ENCODE peak calls at places on chromosomes 13 and 19, in nine cellular contexts. One of them, this sample, is unnamed.

GRCh38 chr19:29487432-29487831 is 38.4 kb upstream of the VSTM2B start:
- DNase-seq in CD8-positive, alpha-beta memory T cell: no peak
- DNase-seq in thoracic aorta: no peak
- DNase-seq in transverse colon: no peak
- DNase-seq in hepatocyte: no peak
- DNase-seq in neural progenitor cell: no peak
- DNase-seq in ovary: no peak
- DNase-seq in tibial artery: no peak
- DNase-seq in thyroid gland: no peak
- DNase-seq in this sample: no peak

GRCh38 chr13:73601708-73602107 is 532.5 kb downstream of the KLF12 start:
- DNase-seq in neural progenitor cell: no peak
- DNase-seq in tibial artery: no peak
- DNase-seq in ovary: no peak
- DNase-seq in thyroid gland: no peak
- DNase-seq in thoracic aorta: no peak
- DNase-seq in transverse colon: no peak
- DNase-seq in CD8-positive, alpha-beta memory T cell: no peak
- DNase-seq in hepatocyte: no peak
- DNase-seq in this sample: no peak

GRCh38 chr13:97226788-97227627 is 4.9 kb downstream of the MBNL2 start:
- DNase-seq in tibial artery: no peak
- DNase-seq in transverse colon: peak; percentile 64
- DNase-seq in ovary: no peak
- DNase-seq in hepatocyte: peak; percentile 41
- DNase-seq in thoracic aorta: no peak
- DNase-seq in thyroid gland: no peak
- DNase-seq in CD8-positive, alpha-beta memory T cell: peak; percentile 25
- DNase-seq in neural progenitor cell: no peak
- DNase-seq in this sample: no peak

GRCh38 chr13:28324181-28324789 is 170.6 kb downstream of the FLT1 start:
- DNase-seq in ovary: no peak
- DNase-seq in CD8-positive, alpha-beta memory T cell: no peak
- DNase-seq in neural progenitor cell: peak; percentile 84
- DNase-seq in transverse colon: peak; percentile 55
- DNase-seq in thoracic aorta: no peak
- DNase-seq in hepatocyte: peak; percentile 78
- DNase-seq in tibial artery: peak; percentile 40
- DNase-seq in thyroid gland: peak; percentile 59
- DNase-seq in this sample: no peak

GRCh38 chr19:47886010-47886559 is at the start of gene SULT2A1:
- DNase-seq in hepatocyte: peak; percentile 57
- DNase-seq in thyroid gland: no peak
- DNase-seq in ovary: no peak
- DNase-seq in thoracic aorta: no peak
- DNase-seq in neural progenitor cell: no peak
- DNase-seq in tibial artery: no peak
- DNase-seq in transverse colon: no peak
- DNase-seq in CD8-positive, alpha-beta memory T cell: no peak
- DNase-seq in this sample: no peak

GRCh38 chr13:84025828-84026227 is 143.6 kb upstream of the SLITRK1 start:
- DNase-seq in tibial artery: no peak
- DNase-seq in ovary: no peak
- DNase-seq in neural progenitor cell: peak; percentile 82
- DNase-seq in CD8-positive, alpha-beta memory T cell: no peak
- DNase-seq in thoracic aorta: no peak
- DNase-seq in transverse colon: no peak
- DNase-seq in hepatocyte: no peak
- DNase-seq in thyroid gland: no peak
- DNase-seq in this sample: no peak

GRCh38 chr13:112181336-112182051 is 114.5 kb downstream of the SOX1 start:
- DNase-seq in thyroid gland: no peak
- DNase-seq in CD8-positive, alpha-beta memory T cell: no peak
- DNase-seq in tibial artery: no peak
- DNase-seq in thoracic aorta: no peak
- DNase-seq in neural progenitor cell: no peak
- DNase-seq in ovary: no peak
- DNase-seq in transverse colon: no peak
- DNase-seq in hepatocyte: no peak
- DNase-seq in this sample: peak; percentile 19

GRCh38 chr19:16113727-16114126 is 2.0 kb downstream of the RAB8A start:
- DNase-seq in CD8-positive, alpha-beta memory T cell: no peak
- DNase-seq in thyroid gland: no peak
- DNase-seq in transverse colon: no peak
- DNase-seq in neural progenitor cell: no peak
- DNase-seq in tibial artery: no peak
- DNase-seq in thoracic aorta: no peak
- DNase-seq in hepatocyte: no peak
- DNase-seq in ovary: no peak
- DNase-seq in this sample: no peak

GRCh38 chr13:50928609-50929274 is 19.2 kb downstream of the RNASEH2B start:
- DNase-seq in thyroid gland: no peak
- DNase-seq in transverse colon: no peak
- DNase-seq in ovary: no peak
- DNase-seq in hepatocyte: no peak
- DNase-seq in tibial artery: no peak
- DNase-seq in CD8-positive, alpha-beta memory T cell: no peak
- DNase-seq in thoracic aorta: no peak
- DNase-seq in neural progenitor cell: no peak
- DNase-seq in this sample: no peak

GRCh38 chr19:51994048-51994644 is 7.5 kb upstream of the ZNF350 start:
- DNase-seq in tibial artery: no peak
- DNase-seq in neural progenitor cell: no peak
- DNase-seq in thoracic aorta: no peak
- DNase-seq in transverse colon: no peak
- DNase-seq in ovary: no peak
- DNase-seq in thyroid gland: no peak
- DNase-seq in CD8-positive, alpha-beta memory T cell: no peak
- DNase-seq in hepatocyte: no peak
- DNase-seq in this sample: no peak
- H3K36me3 ChIP-seq in tibial artery: peaks cover 71% of the 10 kb centered on the region
- H3K36me3 ChIP-seq in neural progenitor cell: peaks cover 57% of the 10 kb centered on the region
- H3K36me3 ChIP-seq in thoracic aorta: peaks cover 58% of the 10 kb centered on the region
- H3K36me3 ChIP-seq in transverse colon: peaks cover 3% of the 10 kb centered on the region
- H3K36me3 ChIP-seq in ovary: peaks cover 4% of the 10 kb centered on the region
- H3K36me3 ChIP-seq in thyroid gland: peaks cover 57% of the 10 kb centered on the region
- H3K36me3 ChIP-seq in CD8-positive, alpha-beta memory T cell: peaks cover 52% of the 10 kb centered on the region
- H3K36me3 ChIP-seq in hepatocyte: peaks cover 26% of the 10 kb centered on the region
- H3K36me3 ChIP-seq in this sample: peaks cover 27% of the 10 kb centered on the region

DNA sequence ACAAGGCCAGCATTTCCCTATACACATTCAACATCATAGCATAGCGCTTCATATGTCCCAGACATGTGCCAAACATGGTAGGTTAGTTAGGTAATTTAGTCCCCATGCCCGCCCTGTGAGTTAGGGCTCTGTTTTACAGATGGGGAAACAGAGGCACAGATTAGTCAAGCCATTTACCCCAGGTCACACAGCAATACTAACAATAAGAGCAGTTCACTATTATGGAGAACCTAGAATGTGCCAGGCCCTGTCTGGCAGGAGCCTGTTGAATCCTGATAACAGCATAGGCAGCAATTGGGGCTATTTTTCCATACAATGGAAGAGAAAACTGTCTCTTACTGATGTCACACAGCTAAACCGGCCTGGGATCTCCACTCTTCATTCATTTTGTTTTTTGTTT is 6.5 kb upstream of the PPP1R37 start:
- DNase-seq in neural progenitor cell: no peak
- DNase-seq in ovary: no peak
- DNase-seq in thyroid gland: no peak
- DNase-seq in thoracic aorta: no peak
- DNase-seq in transverse colon: no peak
- DNase-seq in hepatocyte: no peak
- DNase-seq in CD8-positive, alpha-beta memory T cell: no peak
- DNase-seq in tibial artery: no peak
- DNase-seq in this sample: no peak
- H3K36me3 ChIP-seq in neural progenitor cell: no peaks in the 10 kb centered on the region
- H3K36me3 ChIP-seq in ovary: no peaks in the 10 kb centered on the region
- H3K36me3 ChIP-seq in thyroid gland: no peaks in the 10 kb centered on the region
- H3K36me3 ChIP-seq in thoracic aorta: peaks cover 10% of the 10 kb centered on the region
- H3K36me3 ChIP-seq in transverse colon: no peaks in the 10 kb centered on the region
- H3K36me3 ChIP-seq in hepatocyte: no peaks in the 10 kb centered on the region
- H3K36me3 ChIP-seq in CD8-positive, alpha-beta memory T cell: peaks cover 12% of the 10 kb centered on the region
- H3K36me3 ChIP-seq in tibial artery: no peaks in the 10 kb centered on the region
- H3K36me3 ChIP-seq in this sample: peaks cover 6% of the 10 kb centered on the region

DNA sequence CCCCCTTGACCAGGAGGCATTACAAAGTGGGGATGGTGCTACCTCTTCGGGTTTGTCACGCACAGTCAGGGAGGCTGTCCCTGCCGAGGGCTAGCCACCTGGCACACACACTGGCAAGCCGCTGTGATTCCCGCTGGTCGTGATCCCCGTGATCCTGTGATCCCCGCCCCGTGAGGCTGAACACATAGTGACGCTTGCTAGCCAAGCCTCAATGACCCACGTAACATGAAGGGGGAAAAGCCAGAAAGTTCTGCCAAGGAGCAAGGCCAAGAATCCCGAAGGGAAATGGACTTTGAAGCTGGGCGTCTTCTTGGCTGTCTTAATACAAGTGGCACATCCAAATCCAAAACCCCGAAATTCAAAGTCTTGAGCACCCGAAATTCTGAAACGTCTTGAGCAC is 13.7 kb downstream of the LDLR start:
- DNase-seq in hepatocyte: no peak
- DNase-seq in thyroid gland: no peak
- DNase-seq in neural progenitor cell: no peak
- DNase-seq in transverse colon: no peak
- DNase-seq in thoracic aorta: no peak
- DNase-seq in ovary: no peak
- DNase-seq in tibial artery: no peak
- DNase-seq in CD8-positive, alpha-beta memory T cell: no peak
- DNase-seq in this sample: no peak
- H3K36me3 ChIP-seq in hepatocyte: no peaks in the 10 kb centered on the region
- H3K36me3 ChIP-seq in thyroid gland: peaks cover 15% of the 10 kb centered on the region
- H3K36me3 ChIP-seq in neural progenitor cell: peaks cover 15% of the 10 kb centered on the region
- H3K36me3 ChIP-seq in transverse colon: no peaks in the 10 kb centered on the region
- H3K36me3 ChIP-seq in thoracic aorta: peaks cover 53% of the 10 kb centered on the region
- H3K36me3 ChIP-seq in ovary: no peaks in the 10 kb centered on the region
- H3K36me3 ChIP-seq in tibial artery: peaks cover 29% of the 10 kb centered on the region
- H3K36me3 ChIP-seq in CD8-positive, alpha-beta memory T cell: peaks cover 27% of the 10 kb centered on the region
- H3K36me3 ChIP-seq in this sample: peaks cover 81% of the 10 kb centered on the region

GRCh38 chr19:6745965-6746364 is 6.5 kb downstream of the TRIP10 start:
- DNase-seq in neural progenitor cell: no peak
- DNase-seq in tibial artery: no peak
- DNase-seq in CD8-positive, alpha-beta memory T cell: no peak
- DNase-seq in transverse colon: no peak
- DNase-seq in hepatocyte: no peak
- DNase-seq in thoracic aorta: no peak
- DNase-seq in ovary: no peak
- DNase-seq in thyroid gland: no peak
- DNase-seq in this sample: peak; percentile 72

GRCh38 chr19:6743071-6743470 is 3.6 kb downstream of the TRIP10 start:
- DNase-seq in neural progenitor cell: peak; percentile 36
- DNase-seq in hepatocyte: no peak
- DNase-seq in thoracic aorta: no peak
- DNase-seq in ovary: no peak
- DNase-seq in CD8-positive, alpha-beta memory T cell: no peak
- DNase-seq in tibial artery: no peak
- DNase-seq in thyroid gland: no peak
- DNase-seq in transverse colon: peak; percentile 8
- DNase-seq in this sample: no peak

GRCh38 chr19:6740589-6741348 is 1.3 kb downstream of the TRIP10 start:
- DNase-seq in thyroid gland: peak; percentile 59
- DNase-seq in thoracic aorta: no peak
- DNase-seq in transverse colon: peak; percentile 62
- DNase-seq in ovary: peak; percentile 77
- DNase-seq in neural progenitor cell: peak; percentile 89
- DNase-seq in CD8-positive, alpha-beta memory T cell: no peak
- DNase-seq in tibial artery: peak; percentile 60
- DNase-seq in hepatocyte: peak; percentile 80
- DNase-seq in this sample: peak; percentile 72

GRCh38 chr19:6744381-6745288 is 5.2 kb downstream of the TRIP10 start:
- DNase-seq in neural progenitor cell: peak; percentile 34
- DNase-seq in ovary: peak; percentile 94
- DNase-seq in thoracic aorta: no peak
- DNase-seq in CD8-positive, alpha-beta memory T cell: no peak
- DNase-seq in transverse colon: peak; percentile 90
- DNase-seq in thyroid gland: peak; percentile 96
- DNase-seq in tibial artery: peak; percentile 86
- DNase-seq in hepatocyte: peak; percentile 79
- DNase-seq in this sample: peak; percentile 89

GRCh38 chr19:6743714-6744380 is 4.4 kb downstream of the TRIP10 start:
- DNase-seq in thoracic aorta: no peak
- DNase-seq in hepatocyte: no peak
- DNase-seq in CD8-positive, alpha-beta memory T cell: no peak
- DNase-seq in transverse colon: peak; percentile 5
- DNase-seq in tibial artery: no peak
- DNase-seq in thyroid gland: no peak
- DNase-seq in neural progenitor cell: peak; percentile 77
- DNase-seq in ovary: no peak
- DNase-seq in this sample: no peak
- H3K36me3 ChIP-seq in thoracic aorta: peaks cover 32% of the 10 kb centered on the region
- H3K36me3 ChIP-seq in hepatocyte: no peaks in the 10 kb centered on the region
- H3K36me3 ChIP-seq in CD8-positive, alpha-beta memory T cell: peaks cover 5% of the 10 kb centered on the region
- H3K36me3 ChIP-seq in transverse colon: no peaks in the 10 kb centered on the region
- H3K36me3 ChIP-seq in tibial artery: peaks cover 39% of the 10 kb centered on the region
- H3K36me3 ChIP-seq in thyroid gland: peaks cover 34% of the 10 kb centered on the region
- H3K36me3 ChIP-seq in neural progenitor cell: peaks cover 3% of the 10 kb centered on the region
- H3K36me3 ChIP-seq in ovary: no peaks in the 10 kb centered on the region
- H3K36me3 ChIP-seq in this sample: peaks cover 47% of the 10 kb centered on the region

DNA sequence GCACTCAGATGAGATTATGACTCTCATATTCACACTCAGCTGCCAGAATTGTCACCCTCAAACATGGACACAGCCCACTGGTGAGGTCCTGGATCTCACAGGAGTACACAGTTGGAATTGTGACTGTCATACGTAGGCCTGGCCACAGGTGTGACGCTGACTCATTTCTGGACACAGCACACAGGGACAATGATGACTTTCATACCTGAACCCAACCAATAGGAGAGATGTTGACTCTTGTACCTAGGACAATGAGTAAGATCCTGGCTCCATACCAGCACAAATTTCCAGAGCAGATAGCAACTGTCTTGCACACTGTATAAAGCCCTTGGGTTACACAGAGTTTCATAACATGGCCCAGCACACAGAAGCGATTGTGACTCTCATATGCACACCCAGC is 46.4 kb downstream of the ZNF85 start:
- DNase-seq in transverse colon: no peak
- DNase-seq in thoracic aorta: no peak
- DNase-seq in hepatocyte: no peak
- DNase-seq in ovary: no peak
- DNase-seq in tibial artery: no peak
- DNase-seq in thyroid gland: no peak
- DNase-seq in neural progenitor cell: no peak
- DNase-seq in CD8-positive, alpha-beta memory T cell: no peak
- DNase-seq in this sample: no peak
- H3K36me3 ChIP-seq in transverse colon: no peaks in the 10 kb centered on the region
- H3K36me3 ChIP-seq in thoracic aorta: no peaks in the 10 kb centered on the region
- H3K36me3 ChIP-seq in hepatocyte: no peaks in the 10 kb centered on the region
- H3K36me3 ChIP-seq in ovary: no peaks in the 10 kb centered on the region
- H3K36me3 ChIP-seq in tibial artery: no peaks in the 10 kb centered on the region
- H3K36me3 ChIP-seq in thyroid gland: no peaks in the 10 kb centered on the region
- H3K36me3 ChIP-seq in neural progenitor cell: no peaks in the 10 kb centered on the region
- H3K36me3 ChIP-seq in CD8-positive, alpha-beta memory T cell: no peaks in the 10 kb centered on the region
- H3K36me3 ChIP-seq in this sample: no peaks in the 10 kb centered on the region